ENCODE peak calls at places on chromosome 3, in four cellular contexts. I, G, T and L are unnamed samples.

GRCh38 chr3:126816956-126817777 is 113.1 kb downstream of the CHCHD6 start:
- DNase-seq in T (peak), G (no peak), I (no peak), L (no peak)

GRCh38 chr3:193987186-193987585 is 148.8 kb upstream of the HES1 start:
- DNase-seq in T (no peak), G (peak), I (no peak), L (no peak)

GRCh38 chr3:184336484-184337230 is 743 bp upstream of the FAM131A start:
- DNase-seq in G (peak), I (no peak), T (peak), L (no peak)

GRCh38 chr3:46670891-46671427 is 22.5 kb downstream of the ALS2CL start:
- DNase-seq in G (peak), I (no peak), T (no peak), L (no peak)

GRCh38 chr3:193680220-193680619 is 87.2 kb downstream of the OPA1 start:
- DNase-seq in G (no peak), I (no peak), T (no peak), L (peak)

GRCh38 chr3:152657002-152657400 is 177.9 kb upstream of the P2RY1 start:
- DNase-seq in I (no peak), T (no peak), G (peak), L (no peak)

GRCh38 chr3:196968233-196969000 is at the start of gene PIGZ:
- DNase-seq in I (no peak), G (peak), T (no peak), L (peak)

GRCh38 chr3:48428863-48429415 is 947 bp downstream of the PLXNB1 start:
- DNase-seq in T (no peak), G (peak), I (no peak), L (no peak)

GRCh38 chr3:192861972-192862371 is 55.7 kb downstream of the MB21D2 start:
- DNase-seq in T (no peak), I (no peak), G (no peak), L (no peak)

GRCh38 chr3:168885028-168885427 is 778.5 kb downstream of the MECOM start:
- DNase-seq in I (no peak), G (no peak), T (no peak), L (no peak)

GRCh38 chr3:12818273-12818672 is 21.8 kb downstream of the CAND2 start:
- DNase-seq in I (no peak), T (no peak), G (no peak), L (no peak)

GRCh38 chr3:66110840-66111239 is 72.1 kb upstream of the MAGI1 start:
- DNase-seq in I (no peak), T (peak), G (no peak), L (no peak)

GRCh38 chr3:143081844-143082778 is 37.5 kb upstream of the CHST2 start:
- DNase-seq in I (no peak), G (no peak), T (no peak), L (no peak)

GRCh38 chr3:45507820-45508317 is 86.7 kb upstream of the LIMD1 start:
- DNase-seq in T (no peak), I (no peak), G (peak), L (no peak)

GRCh38 chr3:197801801-197802504 is 10.9 kb downstream of the LRCH3 start:
- DNase-seq in T (no peak), I (no peak), G (no peak), L (no peak)

GRCh38 chr3:184680411-184680990 is 31.4 kb downstream of the MAGEF1 start:
- DNase-seq in T (no peak), G (no peak), I (no peak), L (no peak)

GRCh38 chr3:89227634-89228033 is 120.2 kb downstream of the EPHA3 start:
- DNase-seq in I (no peak), T (no peak), G (no peak), L (no peak)

GRCh38 chr3:113353678-113354077 is 87.6 kb downstream of the CFAP44 start:
- DNase-seq in T (no peak), I (no peak), G (no peak), L (no peak)
- TF ChIP-seq ELF1 in T (no peak), I (no peak), G (no peak), L (no peak)

GRCh38 chr3:58565621-58566397 is 11.4 kb downstream of the FAM107A start:
- DNase-seq in T (no peak), G (no peak), I (no peak), L (no peak)

GRCh38 chr3:58564054-58564453 is 13.1 kb downstream of the FAM107A start:
- DNase-seq in I (no peak), T (no peak), G (no peak), L (no peak)

GRCh38 chr3:58564456-58565160 is 12.6 kb downstream of the FAM107A start:
- DNase-seq in I (no peak), T (peak), G (no peak), L (no peak)

GRCh38 chr3:58562498-58562897 is 14.7 kb downstream of the FAM107A start:
- DNase-seq in I (no peak), T (no peak), G (no peak), L (no peak)

GRCh38 chr3:58563386-58564035 is 13.7 kb downstream of the FAM107A start:
- DNase-seq in G (no peak), I (no peak), T (peak), L (no peak)
- TF ChIP-seq ELF1 in G (no peak), I (no peak), T (no peak), L (no peak)

GRCh38 chr3:99108508-99108907 is 207.0 kb upstream of the DCBLD2 start:
- DNase-seq in T (no peak), G (no peak), I (no peak), L (no peak)
- TF ChIP-seq ELF1 in T (no peak), G (no peak), I (no peak), L (no peak)

DNA sequence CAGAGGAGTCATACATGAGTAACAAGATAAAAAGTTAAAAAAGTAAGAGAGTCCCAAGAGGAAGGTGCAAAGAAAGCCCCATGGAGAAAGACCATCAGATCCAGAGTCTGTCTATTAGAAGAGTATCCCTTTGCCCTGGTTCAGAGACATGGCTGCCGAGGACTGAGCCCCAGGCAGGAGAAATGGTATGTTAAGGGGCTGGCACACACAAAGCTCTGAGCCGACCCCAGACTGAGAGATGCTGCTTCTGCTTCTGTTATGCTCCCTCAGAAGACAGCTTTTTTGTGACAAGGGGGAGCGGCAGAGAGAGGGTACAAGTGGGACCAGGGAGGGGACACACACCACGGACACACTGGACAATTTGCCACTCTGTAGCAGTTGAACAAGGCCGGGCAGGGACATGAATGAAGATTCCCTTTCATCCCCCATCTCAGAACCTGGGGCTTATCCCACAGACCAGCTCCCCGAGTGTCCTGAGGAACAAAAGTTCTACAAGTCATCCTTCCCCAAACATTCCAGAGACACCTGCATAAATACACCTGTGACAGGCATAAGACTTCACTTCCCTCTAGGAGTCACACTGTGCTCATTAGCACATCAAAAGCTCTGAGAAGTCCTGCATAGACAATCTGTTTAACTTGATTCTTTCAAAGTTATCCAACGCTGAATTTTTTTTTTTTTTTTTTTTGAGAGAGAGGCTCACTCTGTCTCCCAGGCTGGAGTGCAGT is 161.6 kb upstream of the WNT5A start:
- DNase-seq in T (no peak), G (no peak), I (no peak), L (no peak)
- TF ChIP-seq ELF1 in T (no peak), G (no peak), I (no peak), L (no peak)

GRCh38 chr3:171933441-171933840 is 90.3 kb downstream of the TMEM212 start:
- DNase-seq in I (no peak), T (no peak), G (no peak), L (no peak)

GRCh38 chr3:171939578-171939977 is 96.4 kb downstream of the TMEM212 start:
- DNase-seq in I (no peak), T (no peak), G (no peak), L (no peak)

GRCh38 chr3:171936231-171936841 is 93.2 kb downstream of the TMEM212 start:
- DNase-seq in T (no peak), I (no peak), G (no peak), L (no peak)

GRCh38 chr3:171932153-171932567 is 89.0 kb downstream of the TMEM212 start:
- DNase-seq in G (no peak), I (no peak), T (peak), L (no peak)

GRCh38 chr3:171935261-171936123 is 92.3 kb downstream of the TMEM212 start:
- DNase-seq in G (no peak), I (no peak), T (no peak), L (peak)
- TF ChIP-seq ELF1 in G (no peak), I (no peak), T (no peak), L (no peak)

GRCh38 chr3:141261472-141262171 is 30.0 kb downstream of the PXYLP1 start:
- DNase-seq in G (no peak), I (no peak), T (no peak), L (no peak)
- TF ChIP-seq ELF1 in G (no peak), I (no peak), T (no peak), L (no peak)

GRCh38 chr3:150147776-150148175 is 177.1 kb upstream of the PFN2 start:
- DNase-seq in T (no peak), I (no peak), G (no peak), L (no peak)

GRCh38 chr3:150144309-150144708 is 173.6 kb upstream of the PFN2 start:
- DNase-seq in G (no peak), T (no peak), I (no peak), L (peak)

GRCh38 chr3:150146891-150147761 is 176.4 kb upstream of the PFN2 start:
- DNase-seq in G (no peak), I (no peak), T (no peak), L (no peak)

GRCh38 chr3:150142936-150143335 is 172.2 kb upstream of the PFN2 start:
- DNase-seq in T (no peak), G (no peak), I (no peak), L (no peak)

DNA sequence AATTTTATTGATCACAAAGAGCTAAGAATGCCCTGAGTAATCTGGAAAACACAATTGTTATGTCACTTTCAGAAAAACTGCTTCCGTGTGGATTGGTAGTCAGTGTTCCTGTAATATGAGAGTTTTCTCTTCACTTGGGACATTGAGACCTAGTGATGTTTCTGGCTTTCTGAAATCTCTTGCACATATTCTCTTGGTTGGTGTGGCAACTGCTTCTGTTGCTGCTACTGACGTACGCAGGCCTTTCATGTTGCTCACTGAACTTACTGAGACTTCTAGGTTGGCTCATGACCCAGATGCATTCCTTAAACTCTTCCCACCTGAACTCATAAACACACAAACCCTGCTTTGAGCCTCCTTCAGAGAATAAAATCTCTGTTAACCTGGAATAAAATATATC is 175.0 kb upstream of the PFN2 start:
- DNase-seq in G (no peak), I (no peak), T (no peak), L (no peak)
- TF ChIP-seq ELF1 in G (no peak), I (no peak), T (no peak), L (no peak)